ENCODE peak calls at places on chromosomes 13 and 19, in nine cellular contexts. One of them, this sample, is unnamed.

GRCh38 chr13:66657165-66657895 is 572.8 kb downstream of the PCDH9 start:
- DNase-seq in iPS DF 6.9: no peak
- DNase-seq in CD4-positive, alpha-beta memory T cell: no peak
- DNase-seq in endodermal cell: no peak
- DNase-seq in fibroblast of the aortic adventitia: peak; percentile 98
- DNase-seq in heart right ventricle: peak; percentile 44
- DNase-seq in mucosa of descending colon: no peak
- DNase-seq in BJ: peak; percentile 94
- DNase-seq in naive thymus-derived CD4-positive, alpha-beta T cell: no peak
- DNase-seq in this sample: peak; percentile 50

GRCh38 chr19:50269653-50270052 is 59.5 kb downstream of the KCNC3 start:
- DNase-seq in iPS DF 6.9: no peak
- DNase-seq in CD4-positive, alpha-beta memory T cell: no peak
- DNase-seq in endodermal cell: no peak
- DNase-seq in fibroblast of the aortic adventitia: no peak
- DNase-seq in heart right ventricle: no peak
- DNase-seq in mucosa of descending colon: no peak
- DNase-seq in BJ: no peak
- DNase-seq in naive thymus-derived CD4-positive, alpha-beta T cell: no peak
- DNase-seq in this sample: no peak

GRCh38 chr13:46172531-46172991 is 9.4 kb downstream of the LCP1 start:
- DNase-seq in iPS DF 6.9: no peak
- DNase-seq in CD4-positive, alpha-beta memory T cell: peak; percentile 74
- DNase-seq in endodermal cell: no peak
- DNase-seq in fibroblast of the aortic adventitia: no peak
- DNase-seq in heart right ventricle: no peak
- DNase-seq in mucosa of descending colon: no peak
- DNase-seq in BJ: no peak
- DNase-seq in naive thymus-derived CD4-positive, alpha-beta T cell: peak; percentile 67
- DNase-seq in this sample: no peak

GRCh38 chr19:33419763-33420080 is 46.2 kb downstream of the CEBPG start:
- DNase-seq in iPS DF 6.9: peak; percentile 33
- DNase-seq in CD4-positive, alpha-beta memory T cell: no peak
- DNase-seq in endodermal cell: peak; percentile 92
- DNase-seq in fibroblast of the aortic adventitia: no peak
- DNase-seq in heart right ventricle: no peak
- DNase-seq in mucosa of descending colon: no peak
- DNase-seq in BJ: no peak
- DNase-seq in naive thymus-derived CD4-positive, alpha-beta T cell: no peak
- DNase-seq in this sample: no peak

GRCh38 chr19:49339364-49340068 is 4.3 kb downstream of the CD37 start:
- DNase-seq in iPS DF 6.9: no peak
- DNase-seq in CD4-positive, alpha-beta memory T cell: no peak
- DNase-seq in endodermal cell: peak; percentile 96
- DNase-seq in fibroblast of the aortic adventitia: peak; percentile 74
- DNase-seq in heart right ventricle: peak; percentile 88
- DNase-seq in mucosa of descending colon: peak; percentile 88
- DNase-seq in BJ: peak; percentile 35
- DNase-seq in naive thymus-derived CD4-positive, alpha-beta T cell: no peak
- DNase-seq in this sample: peak; percentile 87

GRCh38 chr13:37187110-37187509 is 81.6 kb upstream of the CSNK1A1L start:
- DNase-seq in iPS DF 6.9: no peak
- DNase-seq in CD4-positive, alpha-beta memory T cell: no peak
- DNase-seq in endodermal cell: no peak
- DNase-seq in fibroblast of the aortic adventitia: peak; percentile 52
- DNase-seq in heart right ventricle: no peak
- DNase-seq in mucosa of descending colon: no peak
- DNase-seq in BJ: peak; percentile 65
- DNase-seq in naive thymus-derived CD4-positive, alpha-beta T cell: no peak
- DNase-seq in this sample: no peak

GRCh38 chr19:16385821-16386220 is 61.2 kb downstream of the KLF2 start:
- DNase-seq in iPS DF 6.9: no peak
- DNase-seq in CD4-positive, alpha-beta memory T cell: no peak
- DNase-seq in endodermal cell: no peak
- DNase-seq in fibroblast of the aortic adventitia: no peak
- DNase-seq in heart right ventricle: no peak
- DNase-seq in mucosa of descending colon: no peak
- DNase-seq in BJ: no peak
- DNase-seq in naive thymus-derived CD4-positive, alpha-beta T cell: no peak
- DNase-seq in this sample: no peak

GRCh38 chr13:34951528-34951927 is 9.5 kb downstream of the NBEA start:
- DNase-seq in iPS DF 6.9: no peak
- DNase-seq in CD4-positive, alpha-beta memory T cell: no peak
- DNase-seq in endodermal cell: no peak
- DNase-seq in fibroblast of the aortic adventitia: no peak
- DNase-seq in heart right ventricle: no peak
- DNase-seq in mucosa of descending colon: no peak
- DNase-seq in BJ: no peak
- DNase-seq in naive thymus-derived CD4-positive, alpha-beta T cell: no peak
- DNase-seq in this sample: no peak

GRCh38 chr13:34833562-34834182 is 108.4 kb upstream of the NBEA start:
- DNase-seq in iPS DF 6.9: peak; percentile 20
- DNase-seq in CD4-positive, alpha-beta memory T cell: no peak
- DNase-seq in endodermal cell: peak; percentile 70
- DNase-seq in fibroblast of the aortic adventitia: no peak
- DNase-seq in heart right ventricle: no peak
- DNase-seq in mucosa of descending colon: no peak
- DNase-seq in BJ: no peak
- DNase-seq in naive thymus-derived CD4-positive, alpha-beta T cell: no peak
- DNase-seq in this sample: peak; percentile 24

GRCh38 chr19:4172861-4173473 is 9.4 kb downstream of the SIRT6 start:
- DNase-seq in iPS DF 6.9: no peak
- DNase-seq in CD4-positive, alpha-beta memory T cell: peak; percentile 66
- DNase-seq in endodermal cell: peak; percentile 95
- DNase-seq in fibroblast of the aortic adventitia: peak; percentile 22
- DNase-seq in heart right ventricle: peak; percentile 71
- DNase-seq in mucosa of descending colon: peak; percentile 86
- DNase-seq in BJ: no peak
- DNase-seq in naive thymus-derived CD4-positive, alpha-beta T cell: peak; percentile 83
- DNase-seq in this sample: peak; percentile 88

GRCh38 chr13:70795484-70795883 is 687.2 kb upstream of the KLHL1 start:
- DNase-seq in iPS DF 6.9: no peak
- DNase-seq in CD4-positive, alpha-beta memory T cell: no peak
- DNase-seq in endodermal cell: no peak
- DNase-seq in fibroblast of the aortic adventitia: no peak
- DNase-seq in heart right ventricle: no peak
- DNase-seq in mucosa of descending colon: no peak
- DNase-seq in BJ: no peak
- DNase-seq in naive thymus-derived CD4-positive, alpha-beta T cell: no peak
- DNase-seq in this sample: no peak

GRCh38 chr19:27891411-27891810 is 1321.5 kb downstream of the UQCRFS1 start:
- DNase-seq in iPS DF 6.9: no peak
- DNase-seq in CD4-positive, alpha-beta memory T cell: no peak
- DNase-seq in endodermal cell: no peak
- DNase-seq in fibroblast of the aortic adventitia: no peak
- DNase-seq in heart right ventricle: no peak
- DNase-seq in mucosa of descending colon: no peak
- DNase-seq in BJ: no peak
- DNase-seq in naive thymus-derived CD4-positive, alpha-beta T cell: no peak
- DNase-seq in this sample: no peak

GRCh38 chr19:46731007-46731501 is 14.1 kb upstream of the PRKD2 start:
- DNase-seq in iPS DF 6.9: no peak
- DNase-seq in CD4-positive, alpha-beta memory T cell: no peak
- DNase-seq in endodermal cell: no peak
- DNase-seq in fibroblast of the aortic adventitia: peak; percentile 77
- DNase-seq in heart right ventricle: no peak
- DNase-seq in mucosa of descending colon: no peak
- DNase-seq in BJ: peak; percentile 50
- DNase-seq in naive thymus-derived CD4-positive, alpha-beta T cell: no peak
- DNase-seq in this sample: no peak

GRCh38 chr13:75482070-75482819 is at the start of gene TBC1D4:
- DNase-seq in iPS DF 6.9: peak; percentile 75
- DNase-seq in CD4-positive, alpha-beta memory T cell: peak; percentile 25
- DNase-seq in endodermal cell: peak; percentile 96
- DNase-seq in fibroblast of the aortic adventitia: peak; percentile 86
- DNase-seq in heart right ventricle: peak; percentile 83
- DNase-seq in mucosa of descending colon: peak; percentile 90
- DNase-seq in BJ: peak; percentile 62
- DNase-seq in naive thymus-derived CD4-positive, alpha-beta T cell: peak; percentile 22
- DNase-seq in this sample: peak; percentile 94

GRCh38 chr13:93254775-93255174 is 28.2 kb downstream of the GPC6 start:
- DNase-seq in iPS DF 6.9: no peak
- DNase-seq in CD4-positive, alpha-beta memory T cell: no peak
- DNase-seq in endodermal cell: no peak
- DNase-seq in fibroblast of the aortic adventitia: no peak
- DNase-seq in heart right ventricle: no peak
- DNase-seq in mucosa of descending colon: no peak
- DNase-seq in BJ: no peak
- DNase-seq in naive thymus-derived CD4-positive, alpha-beta T cell: no peak
- DNase-seq in this sample: no peak

GRCh38 chr19:42069619-42070293 is at the start of gene GRIK5:
- DNase-seq in iPS DF 6.9: no peak
- DNase-seq in CD4-positive, alpha-beta memory T cell: no peak
- DNase-seq in endodermal cell: peak; percentile 80
- DNase-seq in fibroblast of the aortic adventitia: no peak
- DNase-seq in heart right ventricle: no peak
- DNase-seq in mucosa of descending colon: no peak
- DNase-seq in BJ: no peak
- DNase-seq in naive thymus-derived CD4-positive, alpha-beta T cell: no peak
- DNase-seq in this sample: peak; percentile 35

GRCh38 chr13:73065665-73066350 is 7.0 kb downstream of the KLF5 start:
- DNase-seq in iPS DF 6.9: no peak
- DNase-seq in CD4-positive, alpha-beta memory T cell: no peak
- DNase-seq in endodermal cell: no peak
- DNase-seq in fibroblast of the aortic adventitia: no peak
- DNase-seq in heart right ventricle: no peak
- DNase-seq in mucosa of descending colon: no peak
- DNase-seq in BJ: no peak
- DNase-seq in naive thymus-derived CD4-positive, alpha-beta T cell: no peak
- DNase-seq in this sample: peak; percentile 59

DNA sequence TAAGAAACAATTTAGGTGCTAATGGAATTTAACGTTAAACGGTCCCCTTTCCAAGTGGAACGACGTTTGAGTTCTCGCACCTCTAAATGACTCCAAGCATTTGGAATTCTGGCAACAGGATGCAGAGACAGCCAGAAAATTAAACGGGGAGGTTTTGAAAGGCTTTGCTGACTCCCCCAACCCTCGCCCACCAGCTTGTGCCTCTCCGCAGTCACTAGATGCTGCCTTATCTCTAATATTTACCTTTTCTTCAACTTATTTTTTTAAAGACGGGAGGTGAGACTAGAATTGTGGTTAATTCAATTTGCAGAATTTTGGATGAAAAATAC is 2.5 kb downstream of the ZIC2 start:
- DNase-seq in iPS DF 6.9: no peak
- DNase-seq in CD4-positive, alpha-beta memory T cell: no peak
- DNase-seq in endodermal cell: no peak
- DNase-seq in fibroblast of the aortic adventitia: no peak
- DNase-seq in heart right ventricle: no peak
- DNase-seq in mucosa of descending colon: no peak
- DNase-seq in BJ: no peak
- DNase-seq in naive thymus-derived CD4-positive, alpha-beta T cell: peak; percentile 22
- DNase-seq in this sample: no peak
- H3K4me3 ChIP-seq in iPS DF 6.9: peak overlapping the region; percentile 82
- H3K4me3 ChIP-seq in CD4-positive, alpha-beta memory T cell: no peak overlapping the region
- H3K4me3 ChIP-seq in endodermal cell: peak overlapping the region; percentile 92
- H3K4me3 ChIP-seq in fibroblast of the aortic adventitia: no peak overlapping the region
- H3K4me3 ChIP-seq in heart right ventricle: no peak overlapping the region
- H3K4me3 ChIP-seq in mucosa of descending colon: no peak overlapping the region
- H3K4me3 ChIP-seq in BJ: no peak overlapping the region
- H3K4me3 ChIP-seq in naive thymus-derived CD4-positive, alpha-beta T cell: no peak overlapping the region
- H3K4me3 ChIP-seq in this sample: no peak overlapping the region

GRCh38 chr19:13172335-13173128 is 22.3 kb downstream of the IER2 start:
- DNase-seq in iPS DF 6.9: no peak
- DNase-seq in CD4-positive, alpha-beta memory T cell: peak; percentile 69
- DNase-seq in endodermal cell: no peak
- DNase-seq in fibroblast of the aortic adventitia: peak; percentile 78
- DNase-seq in heart right ventricle: peak; percentile 78
- DNase-seq in mucosa of descending colon: peak; percentile 84
- DNase-seq in BJ: no peak
- DNase-seq in naive thymus-derived CD4-positive, alpha-beta T cell: peak; percentile 55
- DNase-seq in this sample: peak; percentile 76
- H3K4me3 ChIP-seq in iPS DF 6.9: no peak overlapping the region
- H3K4me3 ChIP-seq in CD4-positive, alpha-beta memory T cell: peak overlapping the region; percentile 46
- H3K4me3 ChIP-seq in endodermal cell: no peak overlapping the region
- H3K4me3 ChIP-seq in fibroblast of the aortic adventitia: no peak overlapping the region
- H3K4me3 ChIP-seq in heart right ventricle: no peak overlapping the region
- H3K4me3 ChIP-seq in mucosa of descending colon: no peak overlapping the region
- H3K4me3 ChIP-seq in BJ: no peak overlapping the region
- H3K4me3 ChIP-seq in naive thymus-derived CD4-positive, alpha-beta T cell: peak overlapping the region; percentile 41
- H3K4me3 ChIP-seq in this sample: no peak overlapping the region

DNA sequence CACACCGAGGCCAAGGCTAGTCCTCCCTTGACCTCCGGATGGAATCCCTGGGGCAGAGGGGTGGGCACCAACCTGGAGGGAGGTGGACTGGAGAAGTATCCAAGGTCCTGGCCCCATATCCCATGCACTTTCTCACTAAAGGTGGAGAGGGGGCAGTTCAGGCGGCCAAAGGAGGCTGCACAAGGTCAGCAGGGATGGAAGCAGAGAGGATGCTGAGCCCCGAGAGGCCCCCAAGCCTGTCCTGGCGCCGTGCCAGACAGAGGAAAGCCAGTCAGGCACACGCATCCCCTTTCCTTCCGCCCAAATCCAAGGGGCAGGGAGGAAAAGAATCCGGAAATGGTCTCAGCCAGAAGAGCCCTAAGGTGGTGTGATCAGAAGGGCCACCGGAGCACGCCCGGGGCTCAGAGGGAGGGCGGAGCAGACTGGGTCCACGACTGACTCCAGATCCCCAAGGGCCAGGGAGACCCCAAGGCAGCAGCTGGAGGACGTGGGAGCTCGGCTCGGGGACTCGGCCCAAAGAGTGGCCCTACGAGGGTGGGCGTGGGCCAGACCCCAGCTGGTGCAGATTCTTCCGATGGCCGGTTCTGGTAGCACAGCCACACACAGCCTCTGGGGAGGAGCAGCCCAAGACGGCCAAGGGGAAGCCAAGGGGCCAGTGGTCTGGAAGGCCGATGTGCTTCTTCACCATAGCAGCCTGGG is 60.0 kb downstream of the MLLT1 start:
- DNase-seq in iPS DF 6.9: no peak
- DNase-seq in CD4-positive, alpha-beta memory T cell: no peak
- DNase-seq in endodermal cell: no peak
- DNase-seq in fibroblast of the aortic adventitia: no peak
- DNase-seq in heart right ventricle: peak; percentile 45
- DNase-seq in mucosa of descending colon: no peak
- DNase-seq in BJ: no peak
- DNase-seq in naive thymus-derived CD4-positive, alpha-beta T cell: no peak
- DNase-seq in this sample: no peak
- H3K4me3 ChIP-seq in iPS DF 6.9: no peak overlapping the region
- H3K4me3 ChIP-seq in CD4-positive, alpha-beta memory T cell: no peak overlapping the region
- H3K4me3 ChIP-seq in endodermal cell: no peak overlapping the region
- H3K4me3 ChIP-seq in fibroblast of the aortic adventitia: no peak overlapping the region
- H3K4me3 ChIP-seq in heart right ventricle: no peak overlapping the region
- H3K4me3 ChIP-seq in mucosa of descending colon: no peak overlapping the region
- H3K4me3 ChIP-seq in BJ: no peak overlapping the region
- H3K4me3 ChIP-seq in naive thymus-derived CD4-positive, alpha-beta T cell: no peak overlapping the region
- H3K4me3 ChIP-seq in this sample: no peak overlapping the region

DNA sequence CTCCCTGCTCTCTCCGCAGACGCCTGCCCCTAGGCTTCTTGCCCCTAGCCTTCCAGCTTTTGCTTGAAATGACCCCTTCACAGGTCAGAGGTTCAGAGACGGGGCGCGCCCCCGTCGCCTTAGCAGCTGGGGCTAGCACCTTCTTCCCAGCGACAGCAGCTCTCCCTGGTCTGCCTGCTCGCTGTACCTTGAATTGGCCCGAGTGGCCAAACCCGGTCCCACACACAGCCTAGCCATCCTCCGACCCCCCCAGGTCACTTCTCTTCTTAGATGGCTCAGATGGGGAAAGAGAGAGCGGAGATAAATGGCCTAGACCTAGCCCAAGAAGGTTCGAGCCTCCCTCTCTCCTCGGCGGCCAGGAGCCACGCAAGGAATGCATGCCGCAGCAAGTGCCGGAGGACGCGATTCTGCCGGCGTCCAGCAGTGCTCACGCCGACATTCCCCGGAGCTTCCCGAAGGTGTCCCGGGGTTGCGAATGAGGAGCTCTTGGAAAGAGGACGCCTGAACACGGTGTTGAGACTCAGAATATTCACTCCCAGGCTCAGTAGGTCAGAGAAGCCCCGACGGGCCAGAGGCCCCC is 1.3 kb downstream of the CDX2 start:
- DNase-seq in iPS DF 6.9: no peak
- DNase-seq in CD4-positive, alpha-beta memory T cell: no peak
- DNase-seq in endodermal cell: peak; percentile 63
- DNase-seq in fibroblast of the aortic adventitia: no peak
- DNase-seq in heart right ventricle: no peak
- DNase-seq in mucosa of descending colon: no peak
- DNase-seq in BJ: no peak
- DNase-seq in naive thymus-derived CD4-positive, alpha-beta T cell: no peak
- DNase-seq in this sample: no peak
- H3K4me3 ChIP-seq in iPS DF 6.9: no peak overlapping the region
- H3K4me3 ChIP-seq in CD4-positive, alpha-beta memory T cell: no peak overlapping the region
- H3K4me3 ChIP-seq in endodermal cell: no peak overlapping the region
- H3K4me3 ChIP-seq in fibroblast of the aortic adventitia: no peak overlapping the region
- H3K4me3 ChIP-seq in heart right ventricle: no peak overlapping the region
- H3K4me3 ChIP-seq in mucosa of descending colon: peak overlapping the region; percentile 60
- H3K4me3 ChIP-seq in BJ: no peak overlapping the region
- H3K4me3 ChIP-seq in naive thymus-derived CD4-positive, alpha-beta T cell: no peak overlapping the region
- H3K4me3 ChIP-seq in this sample: peak overlapping the region; percentile 58

This sample was measured in hepatocyte.